ENCODE peak calls at places on chromosome 17, in five cellular contexts. One of them, this sample, is unnamed.

GRCh38 chr17:76643553-76644148 is at the start of gene ST6GALNAC1:
- DNase-seq in DMS 273 treated with DMSO at 0.1 percent for 48 hours: no peak
- DNase-seq in skeletal muscle cell: no peak
- DNase-seq in NCI-H1092: no peak
- DNase-seq in BJ: no peak
- DNase-seq in this sample: peak

GRCh38 chr17:63537991-63538692 is 12.1 kb upstream of the DCAF7 start:
- DNase-seq in DMS 273 treated with DMSO at 0.1 percent for 48 hours: no peak
- DNase-seq in skeletal muscle cell: no peak
- DNase-seq in NCI-H1092: no peak
- DNase-seq in BJ: no peak
- DNase-seq in this sample: no peak

GRCh38 chr17:72512649-72513556 is 392.1 kb downstream of the SOX9 start:
- DNase-seq in DMS 273 treated with DMSO at 0.1 percent for 48 hours: no peak
- DNase-seq in skeletal muscle cell: no peak
- DNase-seq in NCI-H1092: peak
- DNase-seq in BJ: no peak
- DNase-seq in this sample: no peak

GRCh38 chr17:7486181-7486580 is 2.0 kb downstream of the POLR2A start:
- DNase-seq in DMS 273 treated with DMSO at 0.1 percent for 48 hours: no peak
- DNase-seq in skeletal muscle cell: no peak
- DNase-seq in NCI-H1092: no peak
- DNase-seq in BJ: peak
- DNase-seq in this sample: no peak

GRCh38 chr17:79690988-79691836 is 39.5 kb upstream of the ENPP7 start:
- DNase-seq in DMS 273 treated with DMSO at 0.1 percent for 48 hours: no peak
- DNase-seq in skeletal muscle cell: no peak
- DNase-seq in NCI-H1092: no peak
- DNase-seq in BJ: no peak
- DNase-seq in this sample: no peak

GRCh38 chr17:6603746-6604325 is 36.7 kb downstream of the KIAA0753 start:
- DNase-seq in DMS 273 treated with DMSO at 0.1 percent for 48 hours: no peak
- DNase-seq in skeletal muscle cell: no peak
- DNase-seq in NCI-H1092: no peak
- DNase-seq in BJ: no peak
- DNase-seq in this sample: no peak

GRCh38 chr17:68738044-68738443 is 136.9 kb upstream of the FAM20A start:
- DNase-seq in DMS 273 treated with DMSO at 0.1 percent for 48 hours: no peak
- DNase-seq in skeletal muscle cell: no peak
- DNase-seq in NCI-H1092: peak
- DNase-seq in BJ: no peak
- DNase-seq in this sample: no peak

GRCh38 chr17:29574732-29575510 is 6.4 kb downstream of the TP53I13 start:
- DNase-seq in DMS 273 treated with DMSO at 0.1 percent for 48 hours: no peak
- DNase-seq in skeletal muscle cell: no peak
- DNase-seq in NCI-H1092: no peak
- DNase-seq in BJ: no peak
- DNase-seq in this sample: no peak

GRCh38 chr17:8479431-8479947 is 43.8 kb downstream of the NDEL1 start:
- DNase-seq in DMS 273 treated with DMSO at 0.1 percent for 48 hours: no peak
- DNase-seq in skeletal muscle cell: no peak
- DNase-seq in NCI-H1092: no peak
- DNase-seq in BJ: peak
- DNase-seq in this sample: no peak

This sample was measured in DMS153.